ENCODE peak calls at places on chromosomes 13 and 19, in ten cellular contexts. T is SK-N-SH; O is cardiac muscle cell; P is activated CD4-positive, alpha-beta T cell treated with anti-CD3 and anti-CD28 coated beads for 48 hours; J is NCI-H2171 treated with DMSO at 0.1 percent for 48 hours; A is dermis blood vessel endothelial cell; E is C1 segment of cervical spinal cord; L is HTR-8/SVneo; Z is WTC11; V is kidney epithelial cell. M is an unnamed sample.

GRCh38 chr19:9531933-9532332 is 6.5 kb downstream of the ZNF426 start:
- DNase-seq in T (no peak), O (no peak), P (peak; percentile 25), J (no peak), A (no peak), E (no peak), L (peak; percentile 14), Z (no peak), V (no peak), M (no peak)

GRCh38 chr19:53818756-53819155 is 5.4 kb downstream of the NLRP12 start:
- DNase-seq in T (no peak), O (no peak), P (no peak), J (peak; percentile 77), A (no peak), E (no peak), L (no peak), Z (no peak), V (no peak), M (no peak)

GRCh38 chr19:13998426-13998825 is 7.7 kb downstream of the RFX1 start:
- DNase-seq in T (no peak), O (no peak), P (no peak), J (no peak), A (no peak), E (no peak), L (no peak), Z (no peak), V (no peak), M (no peak)

GRCh38 chr13:66887088-66887487 is 343.0 kb downstream of the PCDH9 start:
- DNase-seq in T (peak; percentile 8), O (no peak), P (no peak), J (peak; percentile 83), A (no peak), E (no peak), L (no peak), Z (no peak), V (peak; percentile 23), M (peak; percentile 10)

GRCh38 chr13:51814071-51814470 is 10.1 kb upstream of the DHRS12 start:
- DNase-seq in T (no peak), O (no peak), P (no peak), J (no peak), A (no peak), E (no peak), L (no peak), Z (no peak), V (no peak), M (no peak)

GRCh38 chr19:39995794-39996193 is 1.1 kb upstream of the ZNF546 start:
- DNase-seq in T (no peak), O (no peak), P (no peak), J (no peak), A (no peak), E (peak; percentile 9), L (no peak), Z (no peak), V (no peak), M (no peak)

GRCh38 chr13:100100115-100100879 is 11.4 kb downstream of the PCCA start:
- DNase-seq in T (no peak), O (no peak), P (no peak), J (no peak), A (peak; percentile 96), E (peak; percentile 11), L (peak; percentile 12), Z (no peak), V (peak; percentile 82), M (peak; percentile 50)

GRCh38 chr19:50833802-50834167 is 411 bp upstream of the KLK15 start:
- DNase-seq in T (no peak), O (no peak), P (no peak), J (no peak), A (no peak), E (no peak), L (no peak), Z (no peak), V (no peak), M (no peak)

GRCh38 chr19:37953125-37953524 is 46.1 kb downstream of the SIPA1L3 start:
- DNase-seq in T (no peak), O (no peak), P (no peak), J (no peak), A (no peak), E (no peak), L (no peak), Z (no peak), V (no peak), M (no peak)

GRCh38 chr19:42201489-42202289 is 15.8 kb downstream of the DEDD2 start:
- DNase-seq in T (no peak), O (no peak), P (peak; percentile 38), J (no peak), A (no peak), E (peak; percentile 55), L (no peak), Z (no peak), V (no peak), M (no peak)

GRCh38 chr13:30339721-30340366 is 32.5 kb upstream of the KATNAL1 start:
- DNase-seq in T (no peak), O (no peak), P (no peak), J (no peak), A (no peak), E (no peak), L (no peak), Z (no peak), V (no peak), M (no peak)

GRCh38 chr13:107276936-107277335 is 709.0 kb upstream of the ARGLU1 start:
- DNase-seq in T (no peak), O (no peak), P (no peak), J (no peak), A (peak; percentile 34), E (no peak), L (no peak), Z (no peak), V (no peak), M (no peak)

GRCh38 chr19:53504903-53505302 is 33.0 kb upstream of the ZNF331 start:
- DNase-seq in T (peak; percentile 23), O (no peak), P (no peak), J (no peak), A (no peak), E (no peak), L (no peak), Z (no peak), V (no peak), M (no peak)

GRCh38 chr13:22092791-22093545 is 422.1 kb downstream of the FGF9 start:
- DNase-seq in T (no peak), O (no peak), P (no peak), J (no peak), A (no peak), E (no peak), L (no peak), Z (no peak), V (no peak), M (no peak)

GRCh38 chr19:658916-659839 is 3.8 kb downstream of the RNF126 start:
- DNase-seq in T (no peak), O (no peak), P (peak; percentile 36), J (no peak), A (no peak), E (no peak), L (no peak), Z (no peak), V (no peak), M (no peak)

GRCh38 chr13:37546087-37546486 is 52.5 kb downstream of the POSTN start:
- DNase-seq in T (no peak), O (no peak), P (no peak), J (no peak), A (no peak), E (no peak), L (no peak), Z (peak; percentile 11), V (no peak), M (no peak)

GRCh38 chr19:726993-727956 is 18.5 kb downstream of the PALM start:
- DNase-seq in T (no peak), O (no peak), P (no peak), J (no peak), A (peak; percentile 37), E (no peak), L (no peak), Z (no peak), V (no peak), M (no peak)

GRCh38 chr19:45135176-45135575 is 25.6 kb downstream of the NKPD1 start:
- DNase-seq in T (no peak), O (no peak), P (no peak), J (no peak), A (no peak), E (no peak), L (no peak), Z (no peak), V (no peak), M (no peak)